ENCODE peak calls at places on chromosomes 1 and 21, in seven cellular contexts. K is brain microvascular endothelial cell, H is cardiac fibroblast, A is GM23248, M is GM12878, R is ovary, Y is PC-3. C is an unnamed sample.

GRCh38 chr21:14120091-14120734 is 90.5 kb downstream of the LIPI start:
- DNase-seq in K (no peak), H (peak), A (peak), M (peak), R (no peak), Y (peak), C (no peak)

GRCh38 chr1:159924025-159924790 is 1.1 kb downstream of the TAGLN2 start:
- DNase-seq in K (peak), H (peak), A (peak), M (no peak), R (peak), Y (peak), C (peak)

GRCh38 chr1:16017461-16018303 is at the start of gene HSPB7:
- DNase-seq in K (peak), H (peak), A (peak), M (no peak), R (peak), Y (no peak), C (no peak)

GRCh38 chr21:45155910-45156309 is 81.5 kb downstream of the ADARB1 start:
- DNase-seq in K (no peak), H (no peak), A (no peak), M (no peak), R (no peak), Y (no peak), C (no peak)

GRCh38 chr1:31243451-31244286 is 4.0 kb upstream of the NKAIN1 start:
- DNase-seq in K (no peak), H (peak), A (peak), M (no peak), R (no peak), Y (no peak), C (no peak)

GRCh38 chr1:114492978-114493377 is 18.0 kb downstream of the TRIM33 start:
- DNase-seq in K (no peak), H (no peak), A (no peak), M (no peak), R (no peak), Y (no peak), C (no peak)

GRCh38 chr1:58652351-58653184 is 47.3 kb downstream of the MYSM1 start:
- DNase-seq in K (peak), H (peak), A (peak), M (peak), R (peak), Y (peak), C (peak)

GRCh38 chr1:39676951-39677350 is 5.0 kb upstream of the NT5C1A start:
- DNase-seq in K (no peak), H (no peak), A (peak), M (no peak), R (no peak), Y (no peak), C (no peak)

GRCh38 chr21:31526040-31526439 is 133.5 kb upstream of the SOD1 start:
- DNase-seq in K (peak), H (no peak), A (no peak), M (no peak), R (no peak), Y (peak), C (no peak)

GRCh38 chr1:220970311-220970710 is 91.1 kb downstream of the HLX start:
- DNase-seq in K (no peak), H (peak), A (peak), M (no peak), R (no peak), Y (no peak), C (no peak)

GRCh38 chr1:23904748-23905357 is 8.3 kb downstream of the CNR2 start:
- DNase-seq in K (no peak), H (no peak), A (no peak), M (peak), R (no peak), Y (peak), C (no peak)

GRCh38 chr1:70717656-70718055 is 306.6 kb downstream of the CTH start:
- DNase-seq in K (no peak), H (no peak), A (no peak), M (no peak), R (no peak), Y (no peak), C (no peak)

GRCh38 chr1:207962716-207963428 is 51.9 kb upstream of the CD34 start:
- DNase-seq in K (no peak), H (peak), A (peak), M (no peak), R (peak), Y (no peak), C (peak)

GRCh38 chr1:38559180-38559874 is 300.2 kb downstream of the RRAGC start:
- DNase-seq in K (no peak), H (no peak), A (peak), M (peak), R (peak), Y (no peak), C (peak)

GRCh38 chr1:35769188-35769758 is 505 bp downstream of the CLSPN start:
- DNase-seq in K (peak), H (peak), A (peak), M (peak), R (peak), Y (peak), C (peak)

GRCh38 chr1:53470584-53470983 is 11.4 kb downstream of the DMRTB1 start:
- DNase-seq in K (no peak), H (no peak), A (no peak), M (no peak), R (no peak), Y (no peak), C (no peak)

GRCh38 chr1:47805826-47806450 is 191.2 kb downstream of the TRABD2B start:
- DNase-seq in K (no peak), H (no peak), A (no peak), M (no peak), R (no peak), Y (no peak), C (no peak)

GRCh38 chr1:182765416-182765815 is 24.2 kb upstream of the NPL start:
- DNase-seq in K (no peak), H (no peak), A (no peak), M (no peak), R (no peak), Y (no peak), C (no peak)

GRCh38 chr21:45001134-45002095 is 61.6 kb downstream of the SLX9 start:
- DNase-seq in K (no peak), H (peak), A (peak), M (no peak), R (peak), Y (peak), C (no peak)

GRCh38 chr1:230495891-230496385 is 69.8 kb upstream of the PGBD5 start:
- DNase-seq in K (no peak), H (peak), A (no peak), M (no peak), R (no peak), Y (peak), C (no peak)

GRCh38 chr1:230494026-230494425 is 67.9 kb upstream of the PGBD5 start:
- DNase-seq in K (no peak), H (no peak), A (no peak), M (no peak), R (no peak), Y (no peak), C (no peak)

GRCh38 chr1:230493264-230493663 is 67.1 kb upstream of the PGBD5 start:
- DNase-seq in K (no peak), H (no peak), A (no peak), M (no peak), R (no peak), Y (no peak), C (no peak)

GRCh38 chr1:230495021-230495550 is 69.0 kb upstream of the PGBD5 start:
- DNase-seq in K (no peak), H (no peak), A (no peak), M (no peak), R (no peak), Y (no peak), C (no peak)

DNA sequence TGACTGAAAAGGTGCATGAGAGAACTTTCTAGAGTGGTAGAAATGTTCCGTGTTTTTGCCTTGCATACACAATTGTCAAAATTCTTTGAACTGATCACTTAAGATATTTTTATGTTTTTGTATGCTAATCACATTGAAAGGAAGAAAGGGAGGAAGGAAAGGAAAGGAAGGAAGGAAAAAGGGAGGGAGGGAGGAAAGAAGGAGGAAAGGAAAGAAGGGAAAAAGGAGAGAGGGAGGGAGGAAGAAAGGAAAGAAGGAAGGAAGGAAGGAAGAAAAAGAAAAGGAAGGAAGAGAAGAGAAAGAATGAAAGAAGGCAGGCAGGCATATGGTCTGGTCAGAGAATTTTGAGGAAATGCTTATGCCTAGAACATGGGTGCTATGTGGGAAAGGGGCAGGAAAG is 68.4 kb upstream of the PGBD5 start:
- DNase-seq in K (no peak), H (no peak), A (no peak), M (no peak), R (no peak), Y (no peak), C (no peak)
- H3K4me3 ChIP-seq in K (no peak), H (no peak), A (no peak), M (no peak), R (no peak), Y (no peak), C (no peak)

DNA sequence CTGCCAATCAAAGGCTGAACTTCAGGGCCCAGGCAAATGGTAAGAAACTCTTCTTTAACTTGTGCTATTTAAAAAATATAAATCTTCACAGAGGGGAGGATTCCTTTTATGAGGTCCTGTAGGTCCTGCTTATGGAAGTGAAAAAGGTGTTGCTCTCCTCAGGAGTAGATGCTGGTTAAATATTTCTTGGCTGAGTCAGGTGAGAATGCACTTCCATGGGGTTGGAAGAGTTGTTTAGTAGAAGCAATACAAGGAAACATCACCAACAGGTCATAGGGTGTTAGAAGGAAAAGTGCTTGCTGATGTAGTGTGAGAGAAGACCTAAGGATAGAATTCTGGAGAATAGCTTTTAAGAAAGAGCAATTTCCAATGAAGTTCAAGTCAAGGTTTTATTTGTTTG is 42.2 kb upstream of the ATP1A1 start:
- DNase-seq in K (no peak), H (no peak), A (no peak), M (no peak), R (no peak), Y (peak), C (no peak)
- H3K4me3 ChIP-seq in K (no peak), H (no peak), A (no peak), M (no peak), R (no peak), Y (no peak), C (no peak)

GRCh38 chr1:27571439-27572018 is 32.4 kb downstream of the AHDC1 start:
- DNase-seq in K (no peak), H (no peak), A (no peak), M (no peak), R (peak), Y (no peak), C (no peak)

GRCh38 chr1:27570823-27571222 is 33.1 kb downstream of the AHDC1 start:
- DNase-seq in K (no peak), H (no peak), A (no peak), M (no peak), R (peak), Y (no peak), C (no peak)

GRCh38 chr1:27570383-27570755 is 33.6 kb downstream of the AHDC1 start:
- DNase-seq in K (no peak), H (no peak), A (no peak), M (no peak), R (peak), Y (no peak), C (no peak)

GRCh38 chr1:27572679-27573426 is 31.1 kb downstream of the AHDC1 start:
- DNase-seq in K (peak), H (peak), A (peak), M (no peak), R (peak), Y (no peak), C (no peak)

DNA sequence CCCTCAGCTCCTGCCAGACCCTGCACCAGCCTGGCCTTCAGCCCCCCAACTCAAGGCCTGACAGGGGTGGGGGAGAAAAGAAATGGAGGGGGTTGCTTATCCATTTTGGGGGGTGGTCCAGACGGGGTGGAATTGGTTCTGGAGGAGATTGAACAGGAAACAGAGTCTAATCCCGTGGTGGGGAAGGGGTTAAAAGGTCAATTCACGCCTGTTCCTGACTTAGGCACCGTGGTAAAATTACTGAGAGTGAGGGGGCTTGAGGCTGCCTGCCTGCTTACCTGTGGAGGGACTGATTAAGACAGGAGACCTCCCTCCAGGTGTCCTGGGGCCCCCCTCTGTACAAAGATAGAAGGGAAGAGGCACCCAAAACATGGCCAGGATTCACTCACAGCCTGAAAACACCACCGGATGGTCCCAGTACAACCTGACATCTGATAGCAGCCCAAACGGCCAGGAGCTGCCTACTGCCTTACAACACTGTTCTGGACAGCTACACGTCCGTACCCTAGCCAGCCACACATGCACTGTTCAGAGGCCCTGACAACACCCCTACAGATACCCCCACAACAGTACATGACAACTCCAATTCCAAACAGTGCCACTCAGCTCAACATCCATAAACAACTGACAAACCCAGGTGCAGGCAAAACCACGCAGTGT is 31.8 kb downstream of the AHDC1 start:
- DNase-seq in K (no peak), H (no peak), A (no peak), M (no peak), R (no peak), Y (no peak), C (no peak)
- H3K4me3 ChIP-seq in K (no peak), H (no peak), A (no peak), M (no peak), R (peak), Y (no peak), C (no peak)

GRCh38 chr1:100387209-100387608 is 34.9 kb downstream of the CDC14A start:
- DNase-seq in K (peak), H (peak), A (no peak), M (no peak), R (no peak), Y (no peak), C (no peak)
- H3K4me3 ChIP-seq in K (no peak), H (no peak), A (no peak), M (no peak), R (no peak), Y (no peak), C (peak)

DNA sequence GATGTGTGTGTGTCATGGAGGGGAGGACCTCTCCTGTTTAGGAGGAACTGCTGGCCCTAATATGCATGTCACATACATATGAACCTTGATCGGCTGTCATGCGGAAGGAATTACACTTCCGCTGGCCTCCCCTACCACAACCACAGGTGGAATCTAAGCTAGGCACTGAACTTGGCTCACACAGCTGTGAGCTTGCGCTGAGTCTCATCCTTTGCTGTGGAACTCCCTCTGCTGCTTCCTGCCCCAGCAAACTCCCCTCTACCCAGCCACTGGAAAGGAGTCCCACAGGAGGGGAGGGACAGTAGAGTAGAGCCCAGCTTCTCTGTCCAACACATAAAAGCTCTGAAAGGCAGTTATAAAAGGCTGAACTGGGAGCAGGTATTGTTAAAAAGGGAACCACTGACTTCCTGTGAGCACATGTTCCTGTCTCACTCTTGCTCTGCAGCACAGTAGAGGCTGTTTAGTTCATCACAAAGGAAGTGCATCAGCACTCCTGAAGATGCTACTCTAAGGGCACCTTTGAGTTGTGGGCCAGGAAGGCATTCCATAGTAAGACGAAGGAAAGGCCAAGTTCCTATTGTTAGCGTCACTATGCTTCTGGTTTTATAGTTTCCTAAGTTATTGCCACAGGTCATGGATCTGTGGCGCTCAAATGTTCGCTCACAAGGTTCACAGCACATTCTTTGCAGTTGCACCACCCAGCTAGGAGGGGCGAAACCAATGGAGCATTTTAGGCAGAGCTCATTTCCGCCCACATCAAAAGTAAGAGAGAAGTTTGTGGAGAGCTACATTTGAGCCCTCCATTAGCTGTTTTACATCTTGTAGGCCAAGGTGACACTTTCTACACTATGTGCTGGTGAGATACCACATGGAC is 17.7 kb upstream of the PTPRC start:
- DNase-seq in K (no peak), H (no peak), A (no peak), M (peak), R (no peak), Y (no peak), C (peak)
- H3K4me3 ChIP-seq in K (no peak), H (no peak), A (no peak), M (peak), R (no peak), Y (no peak), C (peak)

DNA sequence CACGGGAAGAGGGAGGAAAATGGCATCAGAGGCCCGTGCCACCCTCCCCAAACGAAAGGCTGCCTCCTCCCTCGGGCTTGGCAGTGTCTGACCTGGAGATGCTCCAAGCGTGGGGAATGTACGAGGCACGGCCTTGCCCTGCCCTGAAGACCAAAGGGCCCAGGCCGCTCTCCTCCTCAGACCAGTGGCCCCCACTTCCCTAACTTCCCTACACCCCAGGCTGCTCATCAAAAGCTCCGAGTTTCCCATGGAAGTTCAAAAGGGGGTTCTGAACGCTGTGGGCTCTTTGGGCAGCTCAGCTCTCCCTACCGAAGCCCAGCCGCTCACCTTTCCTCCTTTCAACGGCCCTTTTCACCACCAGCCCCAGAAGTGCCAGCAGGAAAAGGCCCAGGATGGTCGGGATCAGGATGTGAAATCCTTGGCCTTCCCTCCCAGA is 11.8 kb downstream of the FCMR start:
- DNase-seq in K (no peak), H (no peak), A (no peak), M (no peak), R (no peak), Y (no peak), C (no peak)
- H3K4me3 ChIP-seq in K (peak), H (peak), A (peak), M (peak), R (peak), Y (peak), C (peak)

DNA sequence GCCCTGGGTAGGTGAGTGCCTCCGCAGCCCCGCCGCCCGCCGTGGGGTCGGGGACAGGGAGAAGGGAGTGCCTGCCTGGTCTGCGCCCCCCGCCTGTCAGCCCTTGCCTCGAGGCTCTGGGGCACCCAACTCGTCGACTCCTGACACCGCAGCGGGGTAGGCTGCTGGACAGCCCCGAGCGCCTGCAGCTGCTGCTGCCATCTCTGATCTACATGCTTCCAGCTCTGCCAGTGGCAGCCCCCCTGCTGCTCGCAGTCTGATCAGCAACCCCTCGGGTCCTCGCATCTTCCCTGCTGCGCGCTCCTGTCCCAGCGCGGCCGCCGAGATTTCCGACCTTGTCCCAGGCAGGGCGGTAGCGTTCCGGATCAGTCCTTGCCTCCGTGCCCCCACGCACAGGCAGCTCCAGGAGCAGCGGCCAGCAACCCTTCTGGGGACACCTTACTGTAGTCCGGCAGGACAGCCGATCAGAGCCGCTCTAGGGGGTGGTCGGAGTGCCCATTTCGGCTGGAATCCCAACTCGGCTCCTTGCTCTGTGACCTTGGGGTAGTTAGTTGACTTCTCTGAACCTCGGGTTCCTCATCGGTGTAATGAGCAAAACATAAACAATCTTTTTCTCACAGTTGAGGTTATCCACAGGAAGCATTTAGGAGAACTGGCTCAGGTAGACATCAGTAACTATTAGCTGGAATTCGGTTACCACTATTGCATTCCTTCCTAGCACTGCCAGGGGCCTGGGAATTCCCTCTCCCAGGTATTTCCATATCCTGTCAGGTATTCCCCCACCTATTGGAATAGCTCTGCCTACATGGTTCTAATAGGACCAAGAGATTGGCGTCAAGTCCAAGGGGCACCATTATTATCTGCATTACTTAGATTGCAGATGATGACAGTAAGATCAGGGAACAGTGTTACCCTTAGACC is 608 bp downstream of the BCAN start:
- DNase-seq in K (no peak), H (no peak), A (peak), M (no peak), R (no peak), Y (no peak), C (peak)
- H3K4me3 ChIP-seq in K (no peak), H (no peak), A (no peak), M (no peak), R (peak), Y (no peak), C (no peak)

C was measured in CD8-positive, alpha-beta T cell.